ENCODE peak calls at places on chromosome 1, in ten cellular contexts. P is stimulated activated CD4-positive, alpha-beta T cell treated with anti-CD3 and anti-CD28 coated beads, Interleukin-12 subunit alpha, Interleukin-12 subunit beta, amount 100 ng/mL, for 4 hours; R is GM12865; S is germinal center; G is activated CD4-positive, alpha-beta memory T cell treated with anti-CD3 and anti-CD28 coated beads, Interleukin-2, amount 10 ng/mL, durations not matched to agents 7 days and 5 days; N is ELF-1; F is OCI-LY7; Q is T-helper 22 cell; J is T-helper 9 cell; O is pancreas. W is an unnamed sample.

GRCh38 chr1:163914785-163915413 is 593.1 kb downstream of the NUF2 start:
- DNase-seq in R (no peak), J (no peak), N (no peak), S (no peak), O (no peak), F (no peak), P (no peak), G (no peak), Q (no peak), W (no peak)

GRCh38 chr1:172373864-172374263 is 46.6 kb upstream of the C1orf105 start:
- DNase-seq in F (no peak), O (no peak), J (no peak), N (no peak), Q (no peak), G (no peak), P (no peak), S (no peak), R (no peak), W (no peak)

GRCh38 chr1:34101151-34101550 is 63.9 kb downstream of the CSMD2 start:
- DNase-seq in O (no peak), N (no peak), Q (no peak), P (no peak), G (no peak), J (no peak), F (no peak), R (no peak), S (no peak), W (no peak)

GRCh38 chr1:1857096-1857703 is 33.7 kb downstream of the GNB1 start:
- DNase-seq in Q (no peak), N (no peak), S (peak; percentile 28), P (no peak), F (no peak), O (no peak), R (no peak), J (no peak), G (no peak), W (no peak)

GRCh38 chr1:177355575-177355974 is 184.8 kb downstream of the BRINP2 start:
- DNase-seq in N (peak; percentile 18), Q (no peak), R (peak; percentile 29), F (peak; percentile 11), G (no peak), S (no peak), O (no peak), P (no peak), J (no peak), W (peak; percentile 22)

GRCh38 chr1:158016651-158017335 is 23.3 kb downstream of the KIRREL1 start:
- DNase-seq in O (no peak), R (no peak), S (no peak), J (no peak), Q (no peak), P (no peak), F (no peak), G (no peak), N (no peak), W (no peak)

GRCh38 chr1:41486892-41487728 is 2.6 kb upstream of the EDN2 start:
- DNase-seq in Q (no peak), J (no peak), R (peak; percentile 81), N (peak; percentile 45), S (no peak), O (peak; percentile 43), F (no peak), P (no peak), G (no peak), W (no peak)

GRCh38 chr1:45843474-45843905 is 40.1 kb downstream of the MAST2 start:
- DNase-seq in N (no peak), F (peak; percentile 61), S (peak; percentile 32), G (no peak), R (peak; percentile 31), J (no peak), P (no peak), Q (no peak), O (no peak), W (peak; percentile 50)

GRCh38 chr1:224542783-224543440 is 73.2 kb upstream of the CNIH3 start:
- DNase-seq in F (no peak), J (no peak), S (no peak), N (peak; percentile 33), Q (peak; percentile 0), G (peak; percentile 58), P (no peak), O (no peak), R (peak; percentile 7), W (peak; percentile 93)

GRCh38 chr1:235943581-235944114 is 76.9 kb upstream of the LYST start:
- DNase-seq in J (no peak), N (no peak), S (no peak), G (no peak), Q (no peak), R (no peak), P (no peak), F (no peak), O (no peak), W (peak; percentile 83)

W was measured in NB4.